ENCODE peak calls at places on chromosomes 7 and 10, in four cellular contexts. B is GM23338, N is MM.1S, O is A549. F is an unnamed sample.

GRCh38 chr7:118844748-118845147 is 620.2 kb downstream of the ANKRD7 start:
- DNase-seq in B (no peak), N (no peak), O (no peak), F (peak)

GRCh38 chr10:89206402-89207180 is 526 bp downstream of the CH25H start:
- DNase-seq in B (peak), N (no peak), O (no peak), F (no peak)

GRCh38 chr7:130277763-130278643 is 11.3 kb downstream of the CPA2 start:
- DNase-seq in B (peak), N (no peak), O (peak), F (no peak)

GRCh38 chr10:102334106-102334505 is 61.4 kb upstream of the NFKB2 start:
- DNase-seq in B (no peak), N (no peak), O (no peak), F (no peak)

GRCh38 chr10:119209050-119209735 is 1.8 kb downstream of the GRK5 start:
- DNase-seq in B (peak), N (no peak), O (peak), F (no peak)

GRCh38 chr7:22375359-22376048 is 18.6 kb upstream of the RAPGEF5 start:
- DNase-seq in B (no peak), N (no peak), O (no peak), F (no peak)

GRCh38 chr10:11907914-11908313 is 84.8 kb downstream of the PROSER2 start:
- DNase-seq in B (no peak), N (no peak), O (no peak), F (no peak)

GRCh38 chr10:86693721-86694369 is 25.5 kb downstream of the LDB3 start:
- DNase-seq in B (peak), N (peak), O (peak), F (no peak)

GRCh38 chr7:1546909-1547776 is 8.9 kb downstream of the TMEM184A start:
- DNase-seq in B (no peak), N (no peak), O (no peak), F (no peak)

GRCh38 chr7:44604941-44605340 is 1.5 kb upstream of the OGDH start:
- DNase-seq in B (no peak), N (no peak), O (no peak), F (no peak)
- H3K4me2 ChIP-seq in B (no peak), N (peak), O (peak), F (no peak)

DNA sequence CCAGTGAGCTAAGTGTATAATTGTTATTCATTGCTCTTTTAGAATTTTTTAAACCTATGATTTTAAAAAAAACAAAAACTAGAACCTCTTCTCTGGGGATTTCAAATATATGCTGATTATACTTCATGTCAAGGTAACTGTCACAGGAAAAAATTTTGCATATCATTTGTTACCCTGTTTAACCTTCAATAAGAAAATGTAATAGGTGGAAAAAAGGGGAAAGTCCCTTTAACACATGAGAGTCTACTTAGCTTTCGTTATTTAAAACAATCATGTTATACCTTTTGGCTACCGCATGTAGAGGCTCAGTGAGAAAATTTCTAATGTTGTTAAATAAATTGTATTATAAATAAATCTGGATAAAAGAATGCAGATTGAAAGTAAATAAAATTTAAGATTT is 190.1 kb upstream of the AKR1E2 start:
- DNase-seq in B (no peak), N (no peak), O (no peak), F (no peak)
- H3K4me3 ChIP-seq in B (no peak), N (no peak), O (no peak), F (no peak)

GRCh38 chr10:128287099-128287498 is 160.9 kb upstream of the MKI67 start:
- DNase-seq in B (no peak), N (no peak), O (no peak), F (no peak)
- H3K4me2 ChIP-seq in B (peak), N (no peak), O (no peak), F (no peak)

GRCh38 chr10:969473-970150 is 18.6 kb upstream of the GTPBP4 start:
- DNase-seq in B (peak), N (no peak), O (no peak), F (no peak)
- H3K4me3 ChIP-seq in B (no peak), N (no peak), O (no peak), F (no peak)

GRCh38 chr7:138458576-138459234 is 1.4 kb upstream of the TRIM24 start:
- DNase-seq in B (peak), N (no peak), O (no peak), F (no peak)
- H3K4me2 ChIP-seq in B (peak), N (no peak), O (peak), F (peak)

F was measured in keratinocyte.